ENCODE peak calls at places on chromosomes 6 and 20, in five cellular contexts. Q is ovary, J is D341Med, B is substantia nigra, V is AG10803. S is an unnamed sample.

GRCh38 chr6:24191346-24191745 is 65.3 kb downstream of the NRSN1 start:
- DNase-seq in V (peak; percentile 1), B (no peak), Q (no peak), J (no peak), S (no peak)

GRCh38 chr20:49870261-49870660 is 45.1 kb downstream of the SPATA2 start:
- DNase-seq in V (no peak), Q (no peak), J (no peak), B (no peak), S (no peak)

GRCh38 chr6:5333653-5334052 is 72.3 kb downstream of the FARS2 start:
- DNase-seq in J (no peak), Q (no peak), B (no peak), V (peak; percentile 69), S (peak; percentile 72)

GRCh38 chr6:14117158-14118090 is at the start of gene CD83:
- DNase-seq in J (peak; percentile 96), V (peak; percentile 34), Q (peak; percentile 50), B (peak; percentile 50), S (no peak)

GRCh38 chr20:12627485-12627884 is 381.3 kb upstream of the SPTLC3 start:
- DNase-seq in B (no peak), Q (no peak), V (no peak), J (no peak), S (no peak)

GRCh38 chr6:145273136-145273535 is 462.2 kb downstream of the EPM2A start:
- DNase-seq in Q (no peak), V (no peak), J (no peak), B (no peak), S (no peak)

GRCh38 chr6:37845930-37846329 is 26.4 kb downstream of the ZFAND3 start:
- DNase-seq in J (no peak), B (no peak), V (no peak), Q (no peak), S (no peak)

GRCh38 chr6:45676376-45676775 is 298.6 kb upstream of the SUPT3H start:
- DNase-seq in J (no peak), Q (no peak), B (no peak), V (no peak), S (no peak)

GRCh38 chr6:47671777-47672176 is 26.6 kb upstream of the ADGRF4 start:
- DNase-seq in V (no peak), J (no peak), Q (no peak), B (no peak), S (no peak)

GRCh38 chr20:1676650-1677049 is 19.1 kb upstream of the SIRPG start:
- DNase-seq in J (no peak), B (no peak), Q (no peak), V (no peak), S (no peak)

GRCh38 chr6:17365961-17366360 is 27.4 kb upstream of the CAP2 start:
- DNase-seq in B (no peak), V (no peak), Q (no peak), J (no peak), S (no peak)

GRCh38 chr20:3038454-3038853 is 5.0 kb upstream of the GNRH2 start:
- DNase-seq in V (no peak), J (no peak), Q (no peak), B (no peak), S (no peak)

GRCh38 chr6:33977606-33978438 is 168.1 kb downstream of the GRM4 start:
- DNase-seq in B (no peak), J (peak; percentile 20), Q (no peak), V (no peak), S (no peak)

GRCh38 chr20:44752099-44752931 is 6.7 kb downstream of the KCNK15 start:
- DNase-seq in Q (no peak), V (no peak), J (no peak), B (no peak), S (no peak)

GRCh38 chr20:23200914-23201313 is 114.8 kb upstream of the CD93 start:
- DNase-seq in V (no peak), Q (no peak), J (no peak), B (no peak), S (no peak)

GRCh38 chr6:78322068-78322845 is 545.1 kb upstream of the IRAK1BP1 start:
- DNase-seq in B (no peak), J (no peak), V (no peak), Q (no peak), S (no peak)

GRCh38 chr6:126781582-126781981 is 336.9 kb upstream of the RSPO3 start:
- DNase-seq in B (no peak), Q (no peak), J (no peak), V (no peak), S (no peak)

GRCh38 chr6:79602859-79603258 is 28.3 kb upstream of the SH3BGRL2 start:
- DNase-seq in B (no peak), J (no peak), V (no peak), Q (no peak), S (no peak)